ENCODE peak calls at places on chromosomes 5 and 9, in five cellular contexts. X is mesenchymal stem cell, E is MM.1S, W is fibroblast of lung, K is neural progenitor cell. U is an unnamed sample.
A peak's percentile ranks its signal among the peaks of the same experiment; 100 is the strongest.

GRCh38 chr5:139415221-139415861 is 11.5 kb upstream of the SPATA24 start:
- DNase-seq in X (no peak), E (peak; percentile 73), W (no peak), K (no peak), U (no peak)

GRCh38 chr9:127569819-127570401 is 42.2 kb upstream of the STXBP1 start:
- DNase-seq in X (peak; percentile 48), E (peak; percentile 84), W (no peak), K (no peak), U (no peak)

GRCh38 chr5:166772770-166773169 is 1518.7 kb upstream of the WWC1 start:
- DNase-seq in X (peak; percentile 71), E (no peak), W (peak; percentile 84), K (no peak), U (no peak)

GRCh38 chr9:99840061-99840460 is 18.4 kb downstream of the NR4A3 start:
- DNase-seq in X (no peak), E (no peak), W (no peak), K (no peak), U (no peak)

GRCh38 chr5:16600397-16600796 is 16.4 kb downstream of the RETREG1 start:
- DNase-seq in X (no peak), E (no peak), W (peak; percentile 27), K (no peak), U (no peak)

GRCh38 chr5:107929080-107929479 is 258.3 kb upstream of the EFNA5 start:
- DNase-seq in X (no peak), E (no peak), W (no peak), K (no peak), U (no peak)

GRCh38 chr5:178590924-178591423 is 781 bp upstream of the COL23A1 start:
- DNase-seq in X (no peak), E (no peak), W (peak; percentile 6), K (no peak), U (no peak)

GRCh38 chr9:81380960-81381359 is 308.4 kb downstream of the TLE1 start:
- DNase-seq in X (no peak), E (no peak), W (no peak), K (no peak), U (no peak)

GRCh38 chr5:160270704-160271103 is 41.4 kb downstream of the FABP6 start:
- DNase-seq in X (no peak), E (no peak), W (no peak), K (no peak), U (no peak)
- H2AFZ ChIP-seq in X (no peak overlapping the region), E (no peak overlapping the region), W (no peak overlapping the region), K (no peak overlapping the region), U (no peak overlapping the region)

GRCh38 chr5:158174918-158175663 is 316.1 kb upstream of the CLINT1 start:
- DNase-seq in X (peak; percentile 55), E (peak; percentile 68), W (peak; percentile 78), K (peak; percentile 92), U (peak; percentile 95)

GRCh38 chr5:158172005-158172404 is 313.1 kb upstream of the CLINT1 start:
- DNase-seq in X (no peak), E (no peak), W (no peak), K (no peak), U (no peak)

GRCh38 chr5:158178535-158178934 is 319.6 kb upstream of the CLINT1 start:
- DNase-seq in X (no peak), E (no peak), W (no peak), K (peak; percentile 11), U (no peak)

GRCh38 chr5:158180407-158180806 is 321.5 kb upstream of the CLINT1 start:
- DNase-seq in X (no peak), E (no peak), W (no peak), K (no peak), U (no peak)

DNA sequence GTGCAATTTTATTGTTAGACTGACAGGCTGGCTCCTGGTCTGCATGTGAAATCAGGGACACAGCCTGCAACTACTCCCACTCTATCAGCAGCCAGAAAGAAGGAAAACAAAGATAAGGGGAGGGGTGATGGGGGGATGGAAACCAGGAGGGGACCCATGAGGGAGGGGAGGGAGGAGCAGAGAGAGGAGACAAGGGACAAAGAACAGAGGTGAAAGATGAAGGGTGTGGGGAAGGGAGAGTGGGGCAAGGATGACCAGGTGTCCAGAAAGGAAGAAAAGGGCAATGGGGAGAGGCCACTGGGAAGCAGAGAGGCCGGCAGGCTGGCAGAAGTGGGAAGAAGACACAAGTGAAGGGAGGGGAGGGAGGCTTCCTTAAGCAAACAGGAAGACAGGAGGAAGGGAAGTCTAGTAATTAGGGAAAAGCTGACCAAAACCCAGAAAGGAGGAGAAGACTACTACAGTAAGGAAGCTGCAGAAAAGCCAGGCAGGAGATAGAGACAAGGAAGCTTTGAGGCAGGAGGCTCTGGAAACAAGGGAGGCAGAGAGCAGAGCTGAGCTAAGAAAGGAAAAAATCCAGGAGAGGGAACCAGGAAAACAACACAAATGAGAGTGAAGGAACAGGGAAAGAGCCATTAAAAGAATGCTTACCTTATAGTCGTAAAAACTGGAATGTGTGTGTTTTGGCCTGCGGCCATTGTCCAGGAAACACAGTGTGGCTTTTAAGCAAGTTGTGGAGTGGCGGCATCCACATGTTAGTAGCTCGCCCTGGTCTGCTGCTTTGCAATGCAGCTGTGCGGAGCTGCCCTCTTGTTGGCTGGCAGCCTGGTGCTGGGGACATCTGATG is 316.9 kb upstream of the CLINT1 start:
- DNase-seq in X (no peak), E (no peak), W (no peak), K (peak; percentile 38), U (no peak)
- H2AFZ ChIP-seq in X (no peak overlapping the region), E (no peak overlapping the region), W (no peak overlapping the region), K (peak overlapping the region; percentile 78), U (peak overlapping the region; percentile 89)

DNA sequence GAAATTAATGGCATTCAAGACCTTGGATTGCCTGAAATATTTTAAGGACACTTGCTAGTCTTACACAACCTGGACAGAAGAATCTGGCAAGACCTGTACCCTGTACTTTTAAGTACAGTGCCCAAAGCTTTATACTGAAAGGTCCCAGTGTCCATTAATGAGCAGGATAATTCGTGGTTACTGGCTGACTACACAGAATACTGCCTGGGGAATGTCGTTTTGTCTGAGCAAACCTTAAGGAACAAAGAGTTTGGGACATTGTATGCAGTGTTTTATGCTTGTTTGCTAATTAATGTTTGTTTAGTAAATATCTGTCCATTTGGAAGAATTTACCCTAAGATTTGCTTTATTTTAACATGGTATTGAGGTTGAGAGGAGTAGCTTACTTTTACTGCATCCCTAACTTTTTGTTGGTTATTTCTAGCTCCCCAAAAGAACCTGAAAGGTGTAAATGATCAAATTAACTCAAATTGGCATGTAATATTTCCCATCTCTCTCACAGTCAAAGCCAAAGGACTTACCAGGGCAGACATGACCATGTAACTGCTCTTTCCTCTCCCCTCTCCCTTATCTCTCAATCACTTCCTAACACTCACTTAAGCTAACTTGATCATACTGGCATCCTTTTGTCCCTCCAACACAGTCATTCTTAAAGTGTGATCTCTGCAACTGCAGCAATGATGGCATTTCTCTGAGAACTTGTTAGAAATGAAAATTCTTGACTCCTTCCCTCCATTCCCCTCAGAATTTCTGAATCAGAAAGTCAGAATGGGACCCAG is 15.7 kb downstream of the RANBP3L start:
- DNase-seq in X (no peak), E (no peak), W (no peak), K (no peak), U (no peak)
- H2AFZ ChIP-seq in X (no peak overlapping the region), E (no peak overlapping the region), W (no peak overlapping the region), K (no peak overlapping the region), U (no peak overlapping the region)

DNA sequence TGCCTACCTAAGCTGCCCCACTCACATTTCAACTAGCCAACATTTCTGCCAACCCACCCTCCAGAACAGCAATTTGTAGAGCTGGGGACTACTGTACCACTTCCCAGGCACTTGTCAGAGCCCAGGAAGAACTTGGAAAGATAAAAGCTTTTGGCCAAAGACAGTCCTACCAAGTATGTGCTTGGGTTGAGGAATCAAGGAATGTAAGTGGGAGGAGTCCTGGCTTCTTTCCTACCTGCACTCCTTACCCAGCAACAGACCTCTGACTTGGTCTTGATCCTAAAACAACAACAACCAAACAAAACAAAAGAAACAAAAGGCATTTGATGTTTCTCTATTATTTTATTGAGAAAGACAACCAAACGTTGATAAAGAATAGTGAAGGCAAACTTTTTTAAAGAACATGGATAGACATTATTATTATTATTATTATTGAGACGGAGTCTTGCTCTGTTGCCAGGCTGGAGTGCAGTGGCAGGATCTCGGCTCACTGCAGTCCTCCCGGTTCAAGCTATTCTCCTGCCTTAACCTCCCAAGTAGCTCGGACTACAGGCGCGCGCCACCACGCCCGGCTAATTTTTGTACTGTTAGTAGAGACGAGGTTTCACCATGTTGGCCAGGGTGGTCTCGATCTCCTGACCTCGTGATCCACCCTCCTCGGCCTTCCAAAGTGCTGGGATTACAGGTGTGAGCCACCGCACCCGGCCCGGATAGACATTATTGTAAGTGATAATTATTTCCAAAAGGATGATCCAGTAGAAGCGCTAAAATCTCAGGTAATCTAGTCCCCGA is 33.5 kb downstream of the ANXA2R start:
- DNase-seq in X (no peak), E (no peak), W (no peak), K (no peak), U (no peak)
- H2AFZ ChIP-seq in X (no peak overlapping the region), E (no peak overlapping the region), W (no peak overlapping the region), K (no peak overlapping the region), U (peak overlapping the region; percentile 99)

GRCh38 chr9:1400983-1401382 is 350.8 kb downstream of the DMRT2 start:
- DNase-seq in X (no peak), E (no peak), W (no peak), K (no peak), U (peak; percentile 38)
- H2AFZ ChIP-seq in X (no peak overlapping the region), E (no peak overlapping the region), W (no peak overlapping the region), K (no peak overlapping the region), U (no peak overlapping the region)

GRCh38 chr9:129594632-129595031 is 26.3 kb downstream of the C9orf50 start:
- DNase-seq in X (no peak), E (no peak), W (no peak), K (no peak), U (no peak)
- H2AFZ ChIP-seq in X (no peak overlapping the region), E (no peak overlapping the region), W (no peak overlapping the region), K (no peak overlapping the region), U (no peak overlapping the region)

GRCh38 chr5:4581289-4581688 is 558.8 kb upstream of the ADAMTS16 start:
- DNase-seq in X (no peak), E (no peak), W (no peak), K (no peak), U (no peak)

GRCh38 chr5:4580772-4581171 is 559.4 kb upstream of the ADAMTS16 start:
- DNase-seq in X (no peak), E (no peak), W (no peak), K (no peak), U (no peak)

GRCh38 chr5:4579679-4580078 is 560.5 kb upstream of the ADAMTS16 start:
- DNase-seq in X (no peak), E (no peak), W (no peak), K (no peak), U (peak; percentile 20)

DNA sequence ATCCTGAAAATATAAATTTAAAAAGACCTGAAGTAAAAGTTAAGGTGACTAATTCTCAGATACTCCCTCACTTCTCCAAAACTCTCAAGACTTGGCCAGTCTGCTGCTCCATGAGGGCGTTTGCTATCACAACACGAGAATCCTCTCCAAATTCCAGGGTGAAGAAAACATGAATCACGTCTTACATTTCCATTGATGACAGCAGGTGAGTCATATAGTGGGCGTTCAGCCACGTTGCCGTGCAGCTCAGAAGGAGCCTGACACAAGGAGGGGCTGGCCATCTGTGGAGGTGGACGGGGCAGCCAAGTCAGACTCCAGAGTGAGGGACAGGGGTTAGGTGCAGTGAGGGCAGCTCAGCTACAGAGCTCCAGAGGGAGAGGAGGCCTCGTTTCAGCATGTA is 555.1 kb upstream of the ADAMTS16 start:
- DNase-seq in X (no peak), E (no peak), W (no peak), K (no peak), U (no peak)
- H2AFZ ChIP-seq in X (no peak overlapping the region), E (no peak overlapping the region), W (no peak overlapping the region), K (no peak overlapping the region), U (no peak overlapping the region)

GRCh38 chr9:35910613-35911488 is 1.6 kb downstream of the SPAAR start:
- DNase-seq in X (peak; percentile 68), E (peak; percentile 89), W (peak; percentile 81), K (peak; percentile 46), U (peak; percentile 65)
- H2AFZ ChIP-seq in X (no peak overlapping the region), E (peak overlapping the region; percentile 95), W (no peak overlapping the region), K (no peak overlapping the region), U (peak overlapping the region; percentile 99)